ENCODE peak calls at places on chromosomes 16 and 17, in seven cellular contexts. W is fibroblast of lung, G is endothelial cell of umbilical vein, R is left lung, K is cardiac muscle cell, D is GM12878, J is uterus. B is an unnamed sample.

GRCh38 chr17:62321451-62321850 is 58.9 kb upstream of the EFCAB3 start:
- DNase-seq in W (peak; percentile 54), G (no peak), R (no peak), K (no peak), D (no peak), J (no peak), B (no peak)

GRCh38 chr16:54026456-54026855 is 260.1 kb downstream of the IRX3 start:
- DNase-seq in W (no peak), G (peak; percentile 6), R (no peak), K (no peak), D (no peak), J (no peak), B (no peak)

GRCh38 chr16:5004311-5004710 is 29.4 kb downstream of the NAGPA start:
- DNase-seq in W (no peak), G (no peak), R (peak; percentile 18), K (no peak), D (no peak), J (no peak), B (no peak)

GRCh38 chr17:12680407-12680897 is 14.8 kb downstream of the MYOCD start:
- DNase-seq in W (peak; percentile 49), G (no peak), R (no peak), K (no peak), D (no peak), J (no peak), B (no peak)

GRCh38 chr16:88758944-88759244 is 26.1 kb downstream of the PIEZO1 start:
- DNase-seq in W (no peak), G (no peak), R (no peak), K (no peak), D (no peak), J (no peak), B (no peak)

GRCh38 chr17:73057196-73057595 is 35.3 kb downstream of the SLC39A11 start:
- DNase-seq in W (no peak), G (no peak), R (no peak), K (no peak), D (no peak), J (no peak), B (no peak)

GRCh38 chr16:77789085-77789611 is 784 bp downstream of the VAT1L start:
- DNase-seq in W (no peak), G (no peak), R (no peak), K (peak; percentile 2), D (no peak), J (no peak), B (no peak)

GRCh38 chr16:27429330-27429871 is 27.4 kb downstream of the IL21R start:
- DNase-seq in W (no peak), G (no peak), R (no peak), K (no peak), D (no peak), J (no peak), B (peak; percentile 17)

GRCh38 chr17:4445731-4446130 is 12.0 kb downstream of the SPNS3 start:
- DNase-seq in W (no peak), G (no peak), R (no peak), K (no peak), D (no peak), J (no peak), B (no peak)

GRCh38 chr17:61408151-61409041 is 8.8 kb downstream of the TBX2 start:
- DNase-seq in W (peak; percentile 57), G (no peak), R (peak; percentile 80), K (no peak), D (no peak), J (no peak), B (peak; percentile 75)

GRCh38 chr16:50553182-50553710 is 5.0 kb downstream of the NKD1 start:
- DNase-seq in W (no peak), G (no peak), R (no peak), K (no peak), D (no peak), J (no peak), B (no peak)

GRCh38 chr17:69997332-69997731 is 77.7 kb upstream of the KCNJ16 start:
- DNase-seq in W (no peak), G (peak; percentile 44), R (no peak), K (no peak), D (no peak), J (no peak), B (no peak)

GRCh38 chr17:48102700-48103378 is 1.6 kb upstream of the CBX1 start:
- DNase-seq in W (no peak), G (no peak), R (no peak), K (no peak), D (no peak), J (no peak), B (no peak)

GRCh38 chr17:45386180-45386579 is 46.5 kb downstream of the ARHGAP27 start:
- DNase-seq in W (no peak), G (no peak), R (no peak), K (no peak), D (no peak), J (no peak), B (no peak)

GRCh38 chr17:60390223-60390622 is 1.7 kb downstream of the USP32 start:
- DNase-seq in W (peak; percentile 38), G (peak; percentile 39), R (no peak), K (no peak), D (no peak), J (no peak), B (no peak)

GRCh38 chr16:3235856-3236669 is 1.1 kb upstream of the ZNF200 start:
- DNase-seq in W (no peak), G (no peak), R (peak; percentile 87), K (peak; percentile 3), D (no peak), J (peak; percentile 37), B (no peak)

GRCh38 chr16:69100046-69100765 is 5.2 kb upstream of the HAS3 start:
- DNase-seq in W (no peak), G (no peak), R (no peak), K (no peak), D (no peak), J (no peak), B (no peak)

GRCh38 chr17:31722251-31723056 is 136.6 kb downstream of the COPRS start:
- DNase-seq in W (peak; percentile 35), G (peak; percentile 97), R (no peak), K (no peak), D (no peak), J (no peak), B (no peak)

GRCh38 chr17:50691550-50692447 is 15.9 kb downstream of the ANKRD40 start:
- DNase-seq in W (no peak), G (no peak), R (no peak), K (no peak), D (no peak), J (no peak), B (no peak)

GRCh38 chr17:152860-153420 is 15.6 kb downstream of the SCGB1C2 start:
- DNase-seq in W (no peak), G (no peak), R (peak; percentile 49), K (no peak), D (no peak), J (no peak), B (no peak)

GRCh38 chr16:2149630-2150417 is 1.4 kb downstream of the RAB26 start:
- DNase-seq in W (no peak), G (no peak), R (peak; percentile 66), K (no peak), D (no peak), J (no peak), B (no peak)

GRCh38 chr17:45440161-45440859 is 7.6 kb upstream of the ARHGAP27 start:
- DNase-seq in W (peak; percentile 36), G (peak; percentile 55), R (no peak), K (no peak), D (no peak), J (no peak), B (no peak)

GRCh38 chr17:19262650-19263620 is 25.8 kb downstream of the EPN2 start:
- DNase-seq in W (no peak), G (peak; percentile 75), R (no peak), K (no peak), D (no peak), J (peak; percentile 56), B (no peak)

GRCh38 chr16:3744018-3744417 is 26.7 kb upstream of the TRAP1 start:
- DNase-seq in W (no peak), G (no peak), R (no peak), K (no peak), D (no peak), J (no peak), B (no peak)

GRCh38 chr17:17940451-17940911 is 31.7 kb downstream of the TOM1L2 start:
- DNase-seq in W (peak; percentile 40), G (peak; percentile 49), R (no peak), K (no peak), D (no peak), J (no peak), B (no peak)

GRCh38 chr17:77282524-77283515 is 142.1 kb downstream of the SEC14L1 start:
- DNase-seq in W (peak; percentile 62), G (no peak), R (no peak), K (no peak), D (peak; percentile 31), J (no peak), B (no peak)

GRCh38 chr17:77284023-77284617 is 143.4 kb downstream of the SEC14L1 start:
- DNase-seq in W (no peak), G (no peak), R (no peak), K (no peak), D (no peak), J (no peak), B (no peak)

GRCh38 chr17:77280304-77280910 is 139.6 kb downstream of the SEC14L1 start:
- DNase-seq in W (peak; percentile 89), G (peak; percentile 53), R (no peak), K (no peak), D (no peak), J (no peak), B (no peak)

GRCh38 chr17:77281024-77281903 is 140.5 kb downstream of the SEC14L1 start:
- DNase-seq in W (peak; percentile 43), G (no peak), R (peak; percentile 92), K (peak; percentile 77), D (no peak), J (no peak), B (no peak)

GRCh38 chr17:77281904-77282367 is 141.2 kb downstream of the SEC14L1 start:
- DNase-seq in W (peak; percentile 57), G (no peak), R (peak; percentile 77), K (no peak), D (no peak), J (no peak), B (no peak)
- TF ChIP-seq CTCF in W (no peak), G (no peak), R (no peak), K (no peak), D (no peak), J (no peak), B (no peak)

GRCh38 chr17:66275651-66276050 is 26.8 kb upstream of the PRKCA start:
- DNase-seq in W (peak; percentile 79), G (peak; percentile 90), R (no peak), K (no peak), D (no peak), J (no peak), B (no peak)
- H3K27ac ChIP-seq in W (peak overlapping the region; percentile 38), G (peak overlapping the region; percentile 87), R (no peak overlapping the region), K (no peak overlapping the region), D (no peak overlapping the region), J (no peak overlapping the region), B (no peak overlapping the region)

GRCh38 chr17:49165143-49165542 is 32.6 kb downstream of the B4GALNT2 start:
- DNase-seq in W (no peak), G (no peak), R (no peak), K (no peak), D (no peak), J (no peak), B (no peak)
- TF ChIP-seq CTCF in W (no peak), G (no peak), R (no peak), K (no peak), D (no peak), J (no peak), B (no peak)

DNA sequence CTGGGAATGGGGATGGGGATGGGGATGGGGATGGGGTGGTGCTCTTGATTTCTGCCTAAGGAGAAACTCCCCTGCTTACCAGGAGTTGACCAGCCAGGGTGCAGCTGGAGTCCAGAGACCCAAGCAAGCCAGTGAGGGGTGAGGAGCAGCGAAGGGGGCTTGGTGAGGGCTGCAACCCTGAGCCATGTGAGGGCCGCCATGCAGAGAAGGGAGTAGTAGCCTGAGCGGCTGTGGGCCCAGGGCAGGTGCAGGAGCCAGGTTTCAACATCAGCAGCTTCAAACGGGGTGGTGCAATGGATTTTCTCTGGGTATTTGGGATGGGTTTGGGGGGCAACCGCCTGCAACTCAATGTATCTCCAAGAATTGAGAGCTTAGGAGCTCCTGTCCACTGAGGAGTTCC is 35.2 kb downstream of the COX4I1 start:
- DNase-seq in W (no peak), G (no peak), R (no peak), K (no peak), D (no peak), J (no peak), B (no peak)
- H3K27ac ChIP-seq in W (no peak overlapping the region), G (no peak overlapping the region), R (no peak overlapping the region), K (no peak overlapping the region), D (no peak overlapping the region), J (no peak overlapping the region), B (no peak overlapping the region)

B was measured in coronary artery.